ENCODE peak calls at places on chromosomes 13 and 19, in six cellular contexts. P, K, U, O, J and C are unnamed samples.

GRCh38 chr19:33795370-33796163 is 1.1 kb upstream of the KCTD15 start:
- DNase-seq in P (peak), K (peak), U (peak), O (peak), J (peak), C (peak)

GRCh38 chr13:93614776-93615175 is 388.2 kb downstream of the GPC6 start:
- DNase-seq in K (no peak), O (peak), P (no peak), J (no peak), U (no peak), C (no peak)

GRCh38 chr13:49954674-49955455 is 18.7 kb upstream of the SPRYD7 start:
- DNase-seq in J (no peak), O (peak), U (no peak), P (no peak), K (no peak), C (no peak)

GRCh38 chr13:24616514-24616913 is 63.7 kb upstream of the ATP12A start:
- DNase-seq in U (no peak), J (no peak), K (no peak), O (no peak), P (no peak), C (no peak)

GRCh38 chr19:10052602-10053360 is 33.3 kb upstream of the SHFL start:
- DNase-seq in K (no peak), O (no peak), J (peak), P (no peak), U (no peak), C (no peak)

GRCh38 chr13:39493966-39494365 is 109.0 kb downstream of the LHFPL6 start:
- DNase-seq in J (no peak), K (no peak), P (no peak), O (no peak), U (no peak), C (no peak)

GRCh38 chr19:13099073-13099999 is 3.3 kb downstream of the LYL1 start:
- DNase-seq in O (no peak), J (peak), P (peak), U (no peak), K (peak), C (peak)

GRCh38 chr19:49761249-49761624 is 1.9 kb downstream of the TSKS start:
- DNase-seq in P (no peak), K (no peak), U (no peak), O (no peak), J (no peak), C (no peak)

GRCh38 chr19:41785653-41786052 is 10.7 kb upstream of the CEACAM3 start:
- DNase-seq in J (peak), K (peak), P (peak), U (peak), O (peak), C (peak)

GRCh38 chr19:13120817-13121216 is 2.8 kb downstream of the NACC1 start:
- DNase-seq in K (no peak), O (peak), J (no peak), P (no peak), U (no peak), C (no peak)

GRCh38 chr13:20461860-20462532 is 63.7 kb downstream of the CRYL1 start:
- DNase-seq in P (no peak), J (no peak), O (no peak), U (no peak), K (no peak), C (no peak)

GRCh38 chr13:103815619-103816018 is 749.4 kb upstream of the SLC10A2 start:
- DNase-seq in U (no peak), J (no peak), O (no peak), K (no peak), P (no peak), C (no peak)

GRCh38 chr13:58343081-58343480 is 711.5 kb downstream of the PCDH17 start:
- DNase-seq in U (no peak), P (no peak), J (no peak), O (no peak), K (no peak), C (no peak)

GRCh38 chr19:45403781-45404556 is 900 bp downstream of the PPP1R13L start:
- DNase-seq in O (no peak), J (peak), K (peak), P (peak), U (peak), C (peak)

GRCh38 chr13:48412100-48412556 is 785 bp downstream of the LPAR6 start:
- DNase-seq in K (no peak), J (no peak), O (peak), P (no peak), U (no peak), C (no peak)

GRCh38 chr13:32407854-32408253 is 20.1 kb downstream of the N4BP2L1 start:
- DNase-seq in U (no peak), J (no peak), O (no peak), P (no peak), K (no peak), C (no peak)

GRCh38 chr13:98571955-98572662 is 4.8 kb downstream of the STK24 start:
- DNase-seq in J (no peak), K (no peak), U (no peak), P (no peak), O (peak), C (peak)
- TF ChIP-seq POLR2A in J (no peak), K (no peak), U (no peak), P (no peak), O (no peak), C (no peak)

GRCh38 chr19:35000647-35001501 is 751 bp downstream of the GRAMD1A start:
- DNase-seq in U (no peak), P (no peak), O (peak), J (peak), K (no peak), C (peak)
- TF ChIP-seq POLR2A in U (no peak), P (no peak), O (no peak), J (peak), K (peak), C (no peak)

GRCh38 chr19:46925548-46925950 is 64.8 kb downstream of the ARHGAP35 start:
- DNase-seq in P (peak), O (no peak), J (peak), U (peak), K (no peak), C (no peak)
- TF ChIP-seq POLR2A in P (no peak), O (no peak), J (no peak), U (no peak), K (no peak), C (no peak)

GRCh38 chr19:38836438-38837303 is 5.1 kb upstream of the ECH1 start:
- DNase-seq in P (no peak), J (no peak), K (no peak), O (no peak), U (peak), C (no peak)
- TF ChIP-seq POLR2A in P (no peak), J (no peak), K (peak), O (no peak), U (no peak), C (no peak)

GRCh38 chr19:3981373-3981735 is 3.9 kb downstream of the EEF2 start:
- DNase-seq in P (no peak), K (peak), J (no peak), O (no peak), U (peak), C (no peak)

GRCh38 chr19:3980353-3981251 is 4.7 kb downstream of the EEF2 start:
- DNase-seq in O (no peak), K (peak), P (no peak), U (peak), J (no peak), C (no peak)

GRCh38 chr19:3979289-3979673 is 6.0 kb downstream of the EEF2 start:
- DNase-seq in U (peak), O (no peak), K (peak), J (no peak), P (no peak), C (no peak)

GRCh38 chr19:3978145-3978544 is 7.1 kb downstream of the EEF2 start:
- DNase-seq in J (no peak), U (no peak), O (no peak), K (no peak), P (no peak), C (no peak)

DNA sequence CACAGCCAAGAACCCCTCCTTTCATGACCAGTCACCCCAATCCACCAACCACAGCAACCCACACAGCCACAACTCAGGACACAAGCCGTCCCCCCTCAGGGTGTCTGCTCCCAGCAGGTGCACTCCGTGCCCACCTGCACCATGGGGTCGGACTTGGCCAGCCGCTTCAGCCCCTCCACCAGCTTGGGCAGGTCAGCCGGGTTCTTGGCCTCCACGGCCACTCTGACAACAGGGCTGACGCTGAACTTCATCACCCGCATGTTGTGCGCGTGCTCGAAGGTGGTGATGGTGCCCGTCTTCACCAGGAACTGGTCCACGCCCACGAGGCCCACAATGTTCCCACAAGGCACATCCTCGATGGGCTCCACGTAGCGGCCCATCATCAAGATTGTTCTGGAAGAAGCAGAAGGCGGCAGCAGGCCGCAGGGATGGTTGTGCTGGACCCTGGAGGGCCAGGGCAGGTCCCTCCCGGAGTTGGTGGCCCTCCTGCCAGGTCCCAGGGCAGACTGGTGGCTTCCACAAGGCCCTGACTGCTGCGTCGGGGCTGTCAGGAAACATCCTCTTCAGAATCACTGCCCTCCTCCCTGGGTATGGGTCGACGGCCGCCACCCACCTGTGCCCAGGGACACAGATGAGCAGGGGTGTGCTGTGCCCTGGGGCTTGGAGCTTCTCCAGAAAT is 5.5 kb downstream of the EEF2 start:
- DNase-seq in J (no peak), K (peak), O (no peak), U (peak), P (no peak), C (no peak)
- TF ChIP-seq POLR2A in J (no peak), K (peak), O (no peak), U (no peak), P (no peak), C (no peak)

GRCh38 chr13:77033717-77034302 is 6.9 kb upstream of the FBXL3 start:
- DNase-seq in P (no peak), U (no peak), O (peak), J (no peak), K (no peak), C (no peak)
- TF ChIP-seq POLR2A in P (no peak), U (no peak), O (no peak), J (no peak), K (no peak), C (no peak)

DNA sequence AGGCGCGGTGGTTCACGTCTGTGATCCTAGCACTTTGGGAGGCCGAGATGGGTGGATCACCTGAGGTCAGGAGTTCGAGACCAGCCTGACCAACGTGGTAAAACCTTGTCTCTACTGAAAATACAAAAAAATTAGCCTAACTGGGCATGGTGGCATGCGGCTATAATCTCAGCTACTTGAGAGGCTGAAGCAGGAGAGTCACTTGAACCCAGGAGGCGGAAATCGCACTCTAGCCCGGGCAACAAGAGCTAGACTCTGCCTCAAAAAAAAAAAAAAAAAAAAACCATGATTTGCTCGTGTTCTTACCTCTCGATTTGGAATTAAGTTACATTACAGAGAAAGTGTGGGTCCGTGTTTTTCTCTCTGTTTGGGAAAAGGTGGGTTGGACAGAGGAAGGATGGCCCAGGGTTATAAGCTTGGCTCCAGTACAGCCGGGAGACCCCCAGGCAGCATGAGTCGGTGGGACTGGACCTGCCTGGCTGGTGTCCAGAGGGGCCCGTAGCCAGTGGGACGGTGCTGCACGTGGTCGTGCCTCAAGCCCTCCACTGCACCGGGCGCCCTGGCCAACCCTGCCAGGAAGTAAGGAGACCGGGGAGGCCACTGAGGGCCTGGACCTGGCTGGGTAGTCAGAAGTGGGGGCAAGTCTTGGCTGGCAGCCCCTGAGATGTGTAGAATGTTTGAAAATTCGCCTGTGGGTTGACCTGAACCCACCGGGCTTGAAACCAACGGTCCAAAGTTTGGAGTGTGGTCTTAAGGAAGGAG is 3.7 kb downstream of the RPS15 start:
- DNase-seq in K (no peak), U (no peak), O (no peak), J (no peak), P (no peak), C (no peak)
- TF ChIP-seq POLR2A in K (peak), U (no peak), O (no peak), J (no peak), P (no peak), C (no peak)

GRCh38 chr13:91348906-91349435 is 1.5 kb downstream of the MIR17HG start:
- DNase-seq in K (peak), P (peak), U (peak), J (peak), O (peak), C (peak)
- TF ChIP-seq POLR2A in K (peak), P (no peak), U (no peak), J (peak), O (no peak), C (peak)

GRCh38 chr19:47860602-47861297 is 1.7 kb downstream of the TPRX2 start:
- DNase-seq in J (no peak), U (no peak), O (no peak), P (no peak), K (no peak), C (no peak)
- TF ChIP-seq POLR2A in J (no peak), U (no peak), O (no peak), P (no peak), K (no peak), C (no peak)